ENCODE peak calls at places on chromosomes 3 and 15, in six cellular contexts. One of them, this sample, is unnamed.
A peak's percentile ranks its signal among the peaks of the same experiment; 100 is the strongest.

GRCh38 chr15:72584006-72584405 is 70.5 kb upstream of the GOLGA6B start:
- DNase-seq in DND-41: no peak
- DNase-seq in transverse colon: no peak
- DNase-seq in neuronal stem cell: peak; percentile 26
- DNase-seq in GM23248: no peak
- DNase-seq in Panc1: no peak
- DNase-seq in this sample: no peak

GRCh38 chr3:73954506-73954905 is 329.8 kb upstream of the PDZRN3 start:
- DNase-seq in DND-41: no peak
- DNase-seq in transverse colon: no peak
- DNase-seq in GM23248: no peak
- DNase-seq in neuronal stem cell: peak; percentile 3
- DNase-seq in Panc1: no peak
- DNase-seq in this sample: peak; percentile 5

GRCh38 chr15:81001180-81002003 is 669 bp downstream of the TLNRD1 start:
- DNase-seq in Panc1: no peak
- DNase-seq in DND-41: peak; percentile 37
- DNase-seq in neuronal stem cell: peak; percentile 31
- DNase-seq in GM23248: peak; percentile 89
- DNase-seq in transverse colon: peak; percentile 73
- DNase-seq in this sample: no peak

GRCh38 chr3:46163551-46163981 is 44.5 kb downstream of the CCR1 start:
- DNase-seq in transverse colon: no peak
- DNase-seq in DND-41: no peak
- DNase-seq in GM23248: no peak
- DNase-seq in Panc1: no peak
- DNase-seq in neuronal stem cell: no peak
- DNase-seq in this sample: no peak

GRCh38 chr3:112979244-112979832 is 4.4 kb upstream of the CD200R1 start:
- DNase-seq in Panc1: no peak
- DNase-seq in transverse colon: no peak
- DNase-seq in GM23248: peak; percentile 65
- DNase-seq in neuronal stem cell: peak; percentile 26
- DNase-seq in DND-41: no peak
- DNase-seq in this sample: no peak

GRCh38 chr3:49531715-49532114 is 22.6 kb upstream of the BSN start:
- DNase-seq in Panc1: no peak
- DNase-seq in DND-41: no peak
- DNase-seq in transverse colon: no peak
- DNase-seq in neuronal stem cell: no peak
- DNase-seq in GM23248: no peak
- DNase-seq in this sample: no peak

GRCh38 chr15:70633394-70633793 is 130.0 kb downstream of the UACA start:
- DNase-seq in DND-41: no peak
- DNase-seq in GM23248: no peak
- DNase-seq in neuronal stem cell: no peak
- DNase-seq in Panc1: no peak
- DNase-seq in transverse colon: no peak
- DNase-seq in this sample: no peak

GRCh38 chr15:69812881-69813280 is 284.8 kb downstream of the TLE3 start:
- DNase-seq in DND-41: no peak
- DNase-seq in Panc1: no peak
- DNase-seq in GM23248: peak; percentile 6
- DNase-seq in neuronal stem cell: no peak
- DNase-seq in transverse colon: peak; percentile 14
- DNase-seq in this sample: no peak

GRCh38 chr3:195052939-195053338 is 218.0 kb downstream of the XXYLT1 start:
- DNase-seq in GM23248: no peak
- DNase-seq in Panc1: no peak
- DNase-seq in neuronal stem cell: no peak
- DNase-seq in transverse colon: no peak
- DNase-seq in DND-41: no peak
- DNase-seq in this sample: no peak

GRCh38 chr15:68224108-68224507 is 5.4 kb downstream of the CLN6 start:
- DNase-seq in neuronal stem cell: no peak
- DNase-seq in transverse colon: no peak
- DNase-seq in GM23248: no peak
- DNase-seq in DND-41: no peak
- DNase-seq in Panc1: no peak
- DNase-seq in this sample: no peak

GRCh38 chr3:5162102-5162501 is 25.4 kb upstream of the EDEM1 start:
- DNase-seq in DND-41: no peak
- DNase-seq in Panc1: no peak
- DNase-seq in neuronal stem cell: no peak
- DNase-seq in GM23248: peak; percentile 70
- DNase-seq in transverse colon: no peak
- DNase-seq in this sample: no peak

GRCh38 chr3:195258449-195259145 is 12.4 kb downstream of the XXYLT1 start:
- DNase-seq in Panc1: no peak
- DNase-seq in transverse colon: no peak
- DNase-seq in neuronal stem cell: no peak
- DNase-seq in GM23248: no peak
- DNase-seq in DND-41: no peak
- DNase-seq in this sample: no peak

GRCh38 chr3:77746892-77747291 is 707.0 kb downstream of the ROBO2 start:
- DNase-seq in DND-41: no peak
- DNase-seq in Panc1: no peak
- DNase-seq in transverse colon: no peak
- DNase-seq in GM23248: no peak
- DNase-seq in neuronal stem cell: no peak
- DNase-seq in this sample: no peak

GRCh38 chr3:108183178-108183577 is 39.0 kb downstream of the IFT57 start:
- DNase-seq in transverse colon: no peak
- DNase-seq in Panc1: no peak
- DNase-seq in GM23248: no peak
- DNase-seq in DND-41: no peak
- DNase-seq in neuronal stem cell: no peak
- DNase-seq in this sample: no peak

GRCh38 chr3:15160662-15161061 is 45.4 kb upstream of the CAPN7 start:
- DNase-seq in GM23248: no peak
- DNase-seq in transverse colon: no peak
- DNase-seq in neuronal stem cell: no peak
- DNase-seq in DND-41: no peak
- DNase-seq in Panc1: no peak
- DNase-seq in this sample: no peak

DNA sequence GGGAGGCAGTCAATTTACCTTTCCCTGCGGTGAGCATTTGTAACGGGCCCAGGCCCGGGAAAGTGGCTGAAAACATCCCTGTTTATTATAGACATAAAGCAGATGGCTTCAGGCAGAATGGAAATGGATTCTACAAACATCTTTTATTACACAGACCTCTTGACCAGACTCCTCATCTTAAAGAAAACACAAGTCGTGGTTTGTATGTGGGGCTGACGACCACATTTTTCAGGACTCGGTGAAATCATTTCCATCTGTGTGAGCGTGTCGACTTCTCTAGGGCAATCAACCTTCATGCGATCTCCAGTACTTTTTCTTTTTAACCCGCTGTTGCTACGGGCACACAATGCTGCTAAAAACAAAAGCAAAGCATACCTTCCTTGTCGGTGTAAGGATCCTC is 43.5 kb downstream of the NMNAT3 start:
- DNase-seq in Panc1: no peak
- DNase-seq in neuronal stem cell: no peak
- DNase-seq in GM23248: no peak
- DNase-seq in transverse colon: no peak
- DNase-seq in DND-41: no peak
- DNase-seq in this sample: no peak
- H3K36me3 ChIP-seq in Panc1: no peaks in the 10 kb centered on the region
- H3K36me3 ChIP-seq in neuronal stem cell: no peaks in the 10 kb centered on the region
- H3K36me3 ChIP-seq in GM23248: no peaks in the 10 kb centered on the region
- H3K36me3 ChIP-seq in transverse colon: no peaks in the 10 kb centered on the region
- H3K36me3 ChIP-seq in DND-41: no peaks in the 10 kb centered on the region
- H3K36me3 ChIP-seq in this sample: no peaks in the 10 kb centered on the region

DNA sequence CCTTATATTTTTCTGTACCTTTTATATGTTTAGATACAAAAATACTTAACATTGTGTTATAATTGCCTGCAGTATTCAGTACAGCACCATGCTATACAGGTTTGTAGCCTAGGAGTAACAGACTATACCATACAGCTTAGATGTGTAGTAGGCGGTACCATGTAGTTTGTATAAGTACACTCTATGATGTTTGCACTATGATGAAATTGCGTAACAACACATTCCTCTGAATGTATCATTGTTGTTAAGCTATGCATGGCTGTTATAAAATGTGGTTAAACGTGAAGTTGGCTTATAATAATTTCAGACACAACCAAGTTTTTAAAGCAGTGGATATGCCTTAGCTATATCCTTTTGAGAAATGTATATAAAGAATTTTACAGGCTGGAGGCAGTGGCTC is 328.3 kb downstream of the PLCL2 start:
- DNase-seq in Panc1: no peak
- DNase-seq in GM23248: peak; percentile 15
- DNase-seq in neuronal stem cell: no peak
- DNase-seq in DND-41: no peak
- DNase-seq in transverse colon: no peak
- DNase-seq in this sample: no peak
- H3K27me3 ChIP-seq in Panc1: no peaks in the 10 kb centered on the region
- H3K27me3 ChIP-seq in GM23248: no peaks in the 10 kb centered on the region
- H3K27me3 ChIP-seq in neuronal stem cell: no peaks in the 10 kb centered on the region
- H3K27me3 ChIP-seq in DND-41: no peaks in the 10 kb centered on the region
- H3K27me3 ChIP-seq in transverse colon: no peaks in the 10 kb centered on the region
- H3K27me3 ChIP-seq in this sample: no peaks in the 10 kb centered on the region

DNA sequence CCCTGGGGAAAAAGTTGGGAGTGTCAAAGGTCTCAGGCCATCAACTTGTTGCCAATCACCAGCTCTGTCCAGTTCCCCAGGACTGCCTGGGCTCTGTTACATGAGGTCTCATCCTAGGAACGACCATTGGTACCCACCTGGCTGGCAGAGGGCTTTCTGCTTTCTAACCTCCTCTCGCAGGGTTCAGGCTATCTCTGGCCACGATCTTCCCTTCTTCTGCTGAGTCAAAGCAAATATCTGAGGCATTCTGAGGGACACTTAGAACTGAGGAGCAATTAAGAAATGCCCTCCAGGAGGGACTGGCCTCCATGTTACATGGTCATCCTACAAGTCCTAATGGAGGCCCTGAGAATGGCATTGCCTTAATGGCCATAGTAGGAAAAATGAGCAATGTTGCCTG is 77.4 kb downstream of the TGFBR2 start:
- DNase-seq in neuronal stem cell: no peak
- DNase-seq in GM23248: no peak
- DNase-seq in Panc1: no peak
- DNase-seq in transverse colon: no peak
- DNase-seq in DND-41: no peak
- DNase-seq in this sample: no peak
- H3K4me1 ChIP-seq in neuronal stem cell: peaks cover 7% of the 10 kb centered on the region
- H3K4me1 ChIP-seq in GM23248: peaks cover 46% of the 10 kb centered on the region
- H3K4me1 ChIP-seq in Panc1: peaks cover 11% of the 10 kb centered on the region
- H3K4me1 ChIP-seq in transverse colon: peaks cover 88% of the 10 kb centered on the region
- H3K4me1 ChIP-seq in DND-41: no peaks in the 10 kb centered on the region
- H3K4me1 ChIP-seq in this sample: peaks cover 1% of the 10 kb centered on the region

GRCh38 chr3:129654126-129654525 is 47.6 kb upstream of the PLXND1 start:
- DNase-seq in Panc1: no peak
- DNase-seq in GM23248: peak; percentile 82
- DNase-seq in neuronal stem cell: no peak
- DNase-seq in transverse colon: no peak
- DNase-seq in DND-41: no peak
- DNase-seq in this sample: no peak

GRCh38 chr3:129658156-129658843 is 51.8 kb upstream of the PLXND1 start:
- DNase-seq in transverse colon: no peak
- DNase-seq in Panc1: no peak
- DNase-seq in neuronal stem cell: no peak
- DNase-seq in GM23248: no peak
- DNase-seq in DND-41: no peak
- DNase-seq in this sample: no peak

GRCh38 chr3:129656659-129657247 is 50.3 kb upstream of the PLXND1 start:
- DNase-seq in GM23248: no peak
- DNase-seq in transverse colon: no peak
- DNase-seq in neuronal stem cell: no peak
- DNase-seq in DND-41: no peak
- DNase-seq in Panc1: no peak
- DNase-seq in this sample: no peak

GRCh38 chr3:129655326-129655725 is 48.9 kb upstream of the PLXND1 start:
- DNase-seq in neuronal stem cell: no peak
- DNase-seq in Panc1: no peak
- DNase-seq in transverse colon: no peak
- DNase-seq in GM23248: no peak
- DNase-seq in DND-41: no peak
- DNase-seq in this sample: no peak

DNA sequence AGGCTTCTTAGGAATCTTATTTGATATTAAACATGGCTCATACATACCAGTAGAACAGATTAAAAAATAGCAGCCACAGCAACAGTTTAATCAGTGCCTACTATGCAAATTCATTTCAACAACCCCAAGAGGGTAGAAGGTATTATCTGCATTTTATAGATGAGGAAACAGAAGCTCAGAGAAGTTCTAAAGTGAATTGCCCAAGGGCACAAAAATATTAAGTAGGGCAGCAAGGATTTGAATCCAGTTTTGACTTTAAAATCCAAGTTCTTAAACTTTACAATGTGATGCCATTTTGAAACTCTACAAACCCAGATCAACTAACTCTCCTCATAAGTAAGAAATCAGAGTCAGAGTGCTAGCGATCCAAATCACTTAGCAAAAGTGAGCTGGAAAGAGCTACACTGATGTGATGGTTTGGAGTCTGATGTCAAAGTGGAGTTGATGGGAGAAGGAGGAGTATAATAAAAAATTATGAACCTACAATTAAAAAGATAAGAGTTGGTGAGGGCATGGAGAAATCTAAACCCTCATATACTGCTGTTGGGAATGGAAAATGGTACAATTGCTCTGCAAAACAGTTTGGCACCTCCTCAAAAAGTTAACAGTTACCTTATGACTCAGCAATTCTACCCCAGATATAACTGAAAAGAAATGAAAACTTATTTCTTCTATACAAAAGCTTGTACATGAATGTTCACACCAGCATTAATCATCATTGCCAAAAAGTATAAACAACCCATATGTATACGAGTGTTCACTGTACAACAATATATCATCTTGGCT is 51.0 kb upstream of the PLXND1 start:
- DNase-seq in Panc1: no peak
- DNase-seq in GM23248: peak; percentile 73
- DNase-seq in DND-41: no peak
- DNase-seq in neuronal stem cell: no peak
- DNase-seq in transverse colon: no peak
- DNase-seq in this sample: no peak
- H3K36me3 ChIP-seq in Panc1: no peaks in the 10 kb centered on the region
- H3K36me3 ChIP-seq in GM23248: no peaks in the 10 kb centered on the region
- H3K36me3 ChIP-seq in DND-41: peaks cover 15% of the 10 kb centered on the region
- H3K36me3 ChIP-seq in neuronal stem cell: peaks cover 2% of the 10 kb centered on the region
- H3K36me3 ChIP-seq in transverse colon: no peaks in the 10 kb centered on the region
- H3K36me3 ChIP-seq in this sample: no peaks in the 10 kb centered on the region